ENCODE peak calls at places on chromosome 21, in nine cellular contexts. S, W, F, K, L, V, P, H and U are unnamed samples.

GRCh38 chr21:42093991-42094417 is 22.9 kb downstream of the UMODL1 start:
- DNase-seq in F (no peak), W (no peak), S (no peak), V (peak; percentile 72), L (no peak), P (no peak), H (peak; percentile 29), K (peak; percentile 91), U (no peak)

GRCh38 chr21:45456836-45457160 is 51.8 kb downstream of the COL18A1 start:
- DNase-seq in F (no peak), W (no peak), L (no peak), V (no peak), K (no peak), H (no peak), S (no peak), P (no peak), U (no peak)

GRCh38 chr21:44969965-44970755 is 30.3 kb downstream of the SLX9 start:
- DNase-seq in K (peak; percentile 52), P (no peak), V (peak; percentile 65), S (peak; percentile 83), F (no peak), L (no peak), W (no peak), H (no peak), U (no peak)

GRCh38 chr21:31198575-31198974 is 145.5 kb downstream of the TIAM1 start:
- DNase-seq in K (peak; percentile 44), V (peak; percentile 51), S (no peak), F (peak; percentile 6), L (no peak), H (no peak), W (no peak), P (no peak), U (no peak)

GRCh38 chr21:34835526-34835925 is 166.7 kb downstream of the CLIC6 start:
- DNase-seq in S (no peak), L (no peak), V (no peak), P (no peak), W (peak; percentile 93), F (no peak), H (no peak), K (peak; percentile 85), U (no peak)

GRCh38 chr21:32524010-32524719 is 61.2 kb downstream of the TCP10L start:
- DNase-seq in P (no peak), S (peak; percentile 12), K (peak; percentile 86), F (no peak), L (no peak), H (no peak), V (peak; percentile 34), W (peak; percentile 87), U (no peak)

GRCh38 chr21:24045373-24045772 is 1561.9 kb downstream of the MRPL39 start:
- DNase-seq in L (no peak), H (no peak), V (no peak), S (no peak), P (no peak), W (no peak), K (no peak), F (no peak), U (no peak)

GRCh38 chr21:38661296-38662223 is 144.2 kb upstream of the ETS2 start:
- DNase-seq in W (no peak), L (no peak), F (no peak), K (peak; percentile 69), S (peak; percentile 36), P (no peak), H (no peak), V (peak; percentile 32), U (peak; percentile 58)

GRCh38 chr21:18801468-18801867 is 397.9 kb upstream of the TMPRSS15 start:
- DNase-seq in W (no peak), V (peak; percentile 18), P (no peak), L (no peak), K (no peak), S (no peak), H (no peak), F (no peak), U (no peak)

GRCh38 chr21:33121715-33122475 is 52.0 kb downstream of the OLIG1 start:
- DNase-seq in F (no peak), P (no peak), K (peak; percentile 9), S (peak; percentile 78), W (no peak), H (peak; percentile 24), L (no peak), V (no peak), U (no peak)

GRCh38 chr21:38810034-38810825 is 4.5 kb downstream of the ETS2 start:
- DNase-seq in K (no peak), F (no peak), H (no peak), L (no peak), W (no peak), V (no peak), P (no peak), S (no peak), U (no peak)

GRCh38 chr21:27425574-27425973 is 458.7 kb upstream of the ADAMTS5 start:
- DNase-seq in L (no peak), W (no peak), S (no peak), H (no peak), V (peak; percentile 29), F (no peak), K (peak; percentile 93), P (no peak), U (no peak)

GRCh38 chr21:38082936-38083335 is 166.7 kb upstream of the KCNJ6 start:
- DNase-seq in K (no peak), H (no peak), W (no peak), V (no peak), P (peak; percentile 74), S (no peak), L (no peak), F (no peak), U (no peak)

GRCh38 chr21:44999972-45000636 is 60.3 kb downstream of the SLX9 start:
- DNase-seq in V (no peak), L (no peak), F (no peak), H (no peak), K (no peak), P (no peak), S (no peak), W (peak; percentile 86), U (no peak)

GRCh38 chr21:43658769-43659135 is 536 bp downstream of the HSF2BP start:
- DNase-seq in V (no peak), H (no peak), L (peak; percentile 19), S (no peak), F (no peak), P (no peak), W (peak; percentile 82), K (no peak), U (no peak)

GRCh38 chr21:29318354-29318753 is 19.6 kb downstream of the BACH1 start:
- DNase-seq in F (no peak), P (no peak), H (no peak), S (no peak), W (no peak), L (no peak), V (no peak), K (peak; percentile 38), U (no peak)

GRCh38 chr21:26366781-26367180 is 196.2 kb upstream of the APP start:
- DNase-seq in V (no peak), H (no peak), K (peak; percentile 22), S (no peak), F (no peak), W (no peak), L (no peak), P (no peak), U (no peak)

GRCh38 chr21:39885119-39885848 is 18.0 kb downstream of the PCP4 start:
- DNase-seq in K (no peak), F (no peak), L (no peak), W (no peak), V (no peak), H (peak; percentile 73), P (no peak), S (peak; percentile 71), U (no peak)

GRCh38 chr21:25967566-25968438 is 202.8 kb downstream of the APP start:
- DNase-seq in V (no peak), H (no peak), K (no peak), S (no peak), F (no peak), P (no peak), W (no peak), L (no peak), U (no peak)